ENCODE peak calls at places on chromosomes 3 and 15, in four cellular contexts. One of them, this sample, is unnamed.
A peak's percentile ranks its signal among the peaks of the same experiment; 100 is the strongest.

GRCh38 chr3:38555149-38555840 is 59.2 kb downstream of the EXOG start:
- DNase-seq in BJ: no peak
- DNase-seq in GM23338: no peak
- DNase-seq in fibroblast of the aortic adventitia: no peak
- DNase-seq in this sample: no peak

GRCh38 chr3:66808891-66809578 is 189.1 kb upstream of the KBTBD8 start:
- DNase-seq in GM23338: peak; percentile 32
- DNase-seq in fibroblast of the aortic adventitia: no peak
- DNase-seq in BJ: no peak
- DNase-seq in this sample: no peak

GRCh38 chr3:13009132-13009945 is 63.9 kb downstream of the IQSEC1 start:
- DNase-seq in GM23338: no peak
- DNase-seq in fibroblast of the aortic adventitia: no peak
- DNase-seq in BJ: no peak
- DNase-seq in this sample: no peak

GRCh38 chr3:119664850-119665379 is 4.5 kb upstream of the POPDC2 start:
- DNase-seq in GM23338: no peak
- DNase-seq in fibroblast of the aortic adventitia: peak; percentile 68
- DNase-seq in BJ: no peak
- DNase-seq in this sample: no peak

GRCh38 chr3:131933665-131934064 is 101.1 kb downstream of the CPNE4 start:
- DNase-seq in GM23338: no peak
- DNase-seq in fibroblast of the aortic adventitia: no peak
- DNase-seq in BJ: no peak
- DNase-seq in this sample: peak; percentile 4

GRCh38 chr15:79849789-79850188 is 47.0 kb downstream of the MTHFS start:
- DNase-seq in BJ: no peak
- DNase-seq in fibroblast of the aortic adventitia: peak; percentile 51
- DNase-seq in GM23338: peak; percentile 82
- DNase-seq in this sample: peak; percentile 50

GRCh38 chr3:107208100-107208499 is 169.1 kb upstream of the CCDC54 start:
- DNase-seq in GM23338: no peak
- DNase-seq in BJ: peak; percentile 92
- DNase-seq in fibroblast of the aortic adventitia: peak; percentile 99
- DNase-seq in this sample: peak; percentile 99

GRCh38 chr15:70806992-70807712 is 43.8 kb upstream of the UACA start:
- DNase-seq in BJ: no peak
- DNase-seq in fibroblast of the aortic adventitia: no peak
- DNase-seq in GM23338: no peak
- DNase-seq in this sample: peak; percentile 45

GRCh38 chr3:134918448-134918847 is 123.4 kb downstream of the EPHB1 start:
- DNase-seq in BJ: no peak
- DNase-seq in GM23338: no peak
- DNase-seq in fibroblast of the aortic adventitia: no peak
- DNase-seq in this sample: no peak

GRCh38 chr15:58985443-58985842 is 2.0 kb upstream of the RNF111 start:
- DNase-seq in GM23338: peak; percentile 87
- DNase-seq in fibroblast of the aortic adventitia: peak; percentile 73
- DNase-seq in BJ: no peak
- DNase-seq in this sample: no peak

GRCh38 chr3:113431811-113432210 is 9.5 kb downstream of the CFAP44 start:
- DNase-seq in GM23338: no peak
- DNase-seq in BJ: peak; percentile 19
- DNase-seq in fibroblast of the aortic adventitia: no peak
- DNase-seq in this sample: no peak

GRCh38 chr15:25243800-25244097 is 195.1 kb downstream of the UBE3A start:
- DNase-seq in GM23338: no peak
- DNase-seq in BJ: no peak
- DNase-seq in fibroblast of the aortic adventitia: no peak
- DNase-seq in this sample: no peak

DNA sequence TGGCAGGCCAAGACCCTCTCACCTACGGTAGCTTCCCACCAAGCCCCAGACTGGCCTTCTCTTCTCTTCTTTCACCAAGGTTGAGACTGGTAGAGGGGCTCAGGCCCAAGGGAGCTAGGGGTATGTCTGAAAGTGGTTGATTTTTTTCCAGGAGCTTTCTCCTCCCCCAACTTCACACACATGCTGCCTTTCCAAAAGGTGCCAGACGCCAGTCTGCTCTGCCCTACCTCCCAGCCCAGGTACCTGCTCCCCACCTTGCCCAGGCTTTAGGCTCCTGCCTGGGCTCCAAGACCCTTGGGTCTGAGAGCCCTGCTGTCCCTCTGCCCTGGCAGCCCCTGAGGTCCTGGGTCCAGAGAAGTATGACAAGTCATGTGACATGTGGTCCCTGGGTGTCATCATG is 28.4 kb downstream of the MAPKAPK3 start:
- DNase-seq in GM23338: no peak
- DNase-seq in BJ: no peak
- DNase-seq in fibroblast of the aortic adventitia: no peak
- DNase-seq in this sample: no peak
- H3K4me3 ChIP-seq in GM23338: no peak overlapping the region
- H3K4me3 ChIP-seq in BJ: no peak overlapping the region
- H3K4me3 ChIP-seq in fibroblast of the aortic adventitia: no peak overlapping the region
- H3K4me3 ChIP-seq in this sample: no peak overlapping the region

GRCh38 chr3:123447749-123448502 is 964 bp downstream of the ADCY5 start:
- DNase-seq in fibroblast of the aortic adventitia: no peak
- DNase-seq in GM23338: peak; percentile 81
- DNase-seq in BJ: no peak
- DNase-seq in this sample: no peak
- TF ChIP-seq CTCF in fibroblast of the aortic adventitia: no peak
- TF ChIP-seq CTCF in GM23338: peak; percentile 62
- TF ChIP-seq CTCF in BJ: no peak
- TF ChIP-seq CTCF in this sample: no peak

GRCh38 chr15:42079401-42079908 is 14.9 kb downstream of the PLA2G4D start:
- DNase-seq in BJ: no peak
- DNase-seq in GM23338: peak; percentile 34
- DNase-seq in fibroblast of the aortic adventitia: no peak
- DNase-seq in this sample: no peak
- H3K4me3 ChIP-seq in BJ: no peak overlapping the region
- H3K4me3 ChIP-seq in GM23338: no peak overlapping the region
- H3K4me3 ChIP-seq in fibroblast of the aortic adventitia: no peak overlapping the region
- H3K4me3 ChIP-seq in this sample: no peak overlapping the region

GRCh38 chr15:42575188-42576039 is at the start of gene STARD9:
- DNase-seq in BJ: peak; percentile 95
- DNase-seq in GM23338: peak; percentile 99
- DNase-seq in fibroblast of the aortic adventitia: peak; percentile 96
- DNase-seq in this sample: peak; percentile 99
- TF ChIP-seq CTCF in BJ: no peak
- TF ChIP-seq CTCF in GM23338: no peak
- TF ChIP-seq CTCF in fibroblast of the aortic adventitia: no peak
- TF ChIP-seq CTCF in this sample: no peak

GRCh38 chr3:101780661-101781060 is 1.6 kb downstream of the NXPE3 start:
- DNase-seq in fibroblast of the aortic adventitia: peak; percentile 86
- DNase-seq in GM23338: peak; percentile 37
- DNase-seq in BJ: peak; percentile 48
- DNase-seq in this sample: peak; percentile 81
- H3K4me3 ChIP-seq in fibroblast of the aortic adventitia: peak overlapping the region; percentile 98
- H3K4me3 ChIP-seq in GM23338: peak overlapping the region; percentile 83
- H3K4me3 ChIP-seq in BJ: peak overlapping the region; percentile 75
- H3K4me3 ChIP-seq in this sample: peak overlapping the region; percentile 80

GRCh38 chr3:19046440-19046839 is 101.9 kb upstream of the KCNH8 start:
- DNase-seq in GM23338: peak; percentile 3
- DNase-seq in BJ: no peak
- DNase-seq in fibroblast of the aortic adventitia: no peak
- DNase-seq in this sample: no peak
- TF ChIP-seq CTCF in GM23338: no peak
- TF ChIP-seq CTCF in BJ: no peak
- TF ChIP-seq CTCF in fibroblast of the aortic adventitia: no peak
- TF ChIP-seq CTCF in this sample: no peak

GRCh38 chr3:136720091-136720490 is 32.1 kb downstream of the STAG1 start:
- DNase-seq in fibroblast of the aortic adventitia: no peak
- DNase-seq in GM23338: no peak
- DNase-seq in BJ: no peak
- DNase-seq in this sample: no peak
- H3K4me3 ChIP-seq in fibroblast of the aortic adventitia: no peak overlapping the region
- H3K4me3 ChIP-seq in GM23338: no peak overlapping the region
- H3K4me3 ChIP-seq in BJ: no peak overlapping the region
- H3K4me3 ChIP-seq in this sample: no peak overlapping the region

DNA sequence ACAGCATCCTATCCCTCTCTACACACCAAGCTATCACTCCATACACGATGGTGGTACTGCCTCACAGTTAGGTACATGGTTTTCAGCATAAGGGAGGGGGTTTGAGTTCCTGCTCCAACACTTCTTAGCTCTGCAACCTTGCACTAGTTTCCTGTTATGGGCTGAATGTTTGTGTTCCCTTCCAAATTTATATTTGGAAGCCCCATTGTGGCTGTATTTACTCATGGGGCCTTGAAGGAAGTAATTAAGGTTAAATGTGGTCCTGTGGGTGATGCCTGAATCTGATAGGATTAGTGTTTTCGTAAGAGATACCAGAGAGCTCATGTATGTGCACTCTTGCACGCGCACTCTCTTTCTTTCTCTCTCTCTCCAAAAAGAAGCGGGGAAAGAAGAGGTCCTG is 259.4 kb downstream of the RORA start:
- DNase-seq in fibroblast of the aortic adventitia: no peak
- DNase-seq in BJ: no peak
- DNase-seq in GM23338: no peak
- DNase-seq in this sample: no peak
- TF ChIP-seq CTCF in fibroblast of the aortic adventitia: no peak
- TF ChIP-seq CTCF in BJ: no peak
- TF ChIP-seq CTCF in GM23338: no peak
- TF ChIP-seq CTCF in this sample: no peak